ENCODE peak calls at places on chromosomes 5 and 9, in four cellular contexts. Z, P, V and T are unnamed samples.

GRCh38 chr5:134438641-134439621 is 27.2 kb upstream of the CDKN2AIPNL start:
- DNase-seq in Z (no peak), P (no peak), V (peak), T (no peak)

GRCh38 chr5:538271-538771 is 14.1 kb upstream of the SLC9A3 start:
- DNase-seq in Z (no peak), P (no peak), V (no peak), T (no peak)

GRCh38 chr9:108784998-108785397 is 70.8 kb downstream of the ACTL7B start:
- DNase-seq in Z (no peak), P (no peak), V (no peak), T (no peak)

GRCh38 chr9:120110520-120110919 is 469.4 kb downstream of the CDK5RAP2 start:
- DNase-seq in Z (no peak), P (no peak), V (no peak), T (no peak)

GRCh38 chr5:2848634-2849033 is 97.2 kb upstream of the IRX2 start:
- DNase-seq in Z (no peak), P (no peak), V (no peak), T (no peak)

GRCh38 chr5:157159209-157159751 is 6.8 kb downstream of the GARIN3 start:
- DNase-seq in Z (no peak), P (no peak), V (no peak), T (no peak)

GRCh38 chr9:135328485-135329417 is 150.8 kb upstream of the PPP1R26 start:
- DNase-seq in Z (no peak), P (no peak), V (no peak), T (no peak)

GRCh38 chr5:17436766-17437221 is 61.2 kb upstream of the TAF11L2 start:
- DNase-seq in Z (no peak), P (peak), V (no peak), T (no peak)

GRCh38 chr5:39447968-39448367 is 23.2 kb upstream of the DAB2 start:
- DNase-seq in Z (no peak), P (no peak), V (no peak), T (no peak)

GRCh38 chr5:92435781-92436180 is 1052.7 kb upstream of the ARRDC3 start:
- DNase-seq in Z (no peak), P (no peak), V (no peak), T (no peak)

GRCh38 chr9:130263601-130264413 is 1.8 kb upstream of the HMCN2 start:
- DNase-seq in Z (no peak), P (no peak), V (no peak), T (no peak)

GRCh38 chr5:139088024-139088423 is 110.1 kb downstream of the SIL1 start:
- DNase-seq in Z (no peak), P (no peak), V (no peak), T (no peak)

GRCh38 chr9:98318834-98319478 is 63.5 kb upstream of the TBC1D2 start:
- DNase-seq in Z (no peak), P (no peak), V (no peak), T (no peak)

GRCh38 chr5:54965806-54966205 is 19.6 kb downstream of the ESM1 start:
- DNase-seq in Z (no peak), P (no peak), V (no peak), T (no peak)

GRCh38 chr9:121963542-121963995 is 129.5 kb downstream of the TTLL11 start:
- DNase-seq in Z (no peak), P (no peak), V (no peak), T (no peak)

GRCh38 chr9:72526901-72527800 is 5.7 kb downstream of the TMC1 start:
- DNase-seq in Z (peak), P (no peak), V (peak), T (no peak)

GRCh38 chr9:34046784-34047379 is 1.8 kb downstream of the UBAP2 start:
- DNase-seq in Z (no peak), P (no peak), V (peak), T (no peak)

GRCh38 chr9:133087429-133088145 is 25.8 kb downstream of the CEL start:
- DNase-seq in Z (no peak), P (no peak), V (no peak), T (no peak)

GRCh38 chr9:121289554-121290370 is 21.8 kb downstream of the GSN start:
- DNase-seq in Z (no peak), P (no peak), V (no peak), T (no peak)